ENCODE peak calls at places on chromosomes 4 and X, in ten cellular contexts. N is lung; P is GM12865; B is kidney epithelial cell; Q is aorta; U is effector memory CD4-positive, alpha-beta T cell; F is foreskin fibroblast; S is adipocyte; J is dorsolateral prefrontal cortex; O is GM06990. E is an unnamed sample.

GRCh38 chr4:15024386-15024785 is 22.1 kb downstream of the CPEB2 start:
- DNase-seq in S (peak; percentile 66), J (no peak), O (no peak), P (no peak), U (no peak), B (no peak), Q (no peak), F (no peak), N (no peak), E (no peak)

GRCh38 chr4:78735697-78736096 is 40.5 kb upstream of the BMP2K start:
- DNase-seq in U (no peak), J (no peak), N (no peak), P (peak; percentile 34), Q (no peak), S (no peak), O (peak; percentile 43), F (no peak), B (no peak), E (no peak)

GRCh38 chrX:142095816-142096215 is 109.3 kb downstream of the MAGEC2 start:
- DNase-seq in P (no peak), F (no peak), N (no peak), B (no peak), U (no peak), S (no peak), Q (no peak), O (no peak), J (no peak), E (no peak)

GRCh38 chrX:13487731-13488505 is 81.5 kb upstream of the EGFL6 start:
- DNase-seq in O (peak; percentile 54), B (peak; percentile 21), S (peak; percentile 89), F (peak; percentile 83), U (no peak), J (no peak), N (peak; percentile 35), P (peak; percentile 79), Q (no peak), E (peak; percentile 85)

GRCh38 chr4:38002451-38003071 is 42.4 kb downstream of the PTTG2 start:
- DNase-seq in J (no peak), F (peak; percentile 6), S (no peak), Q (no peak), O (no peak), N (no peak), U (no peak), P (no peak), B (peak; percentile 54), E (no peak)

GRCh38 chr4:132344924-132345828 is 803.9 kb upstream of the PCDH10 start:
- DNase-seq in P (no peak), U (no peak), S (no peak), N (no peak), O (no peak), J (no peak), Q (peak; percentile 36), F (no peak), B (no peak), E (no peak)

GRCh38 chr4:55866973-55867574 is 13.6 kb downstream of the EXOC1 start:
- DNase-seq in O (peak; percentile 25), S (peak; percentile 81), F (peak; percentile 43), Q (no peak), U (no peak), B (peak; percentile 45), P (peak; percentile 73), J (no peak), N (no peak), E (peak; percentile 47)

GRCh38 chr4:52869196-52869595 is 7.1 kb downstream of the RASL11B start:
- DNase-seq in F (peak; percentile 73), U (no peak), S (peak; percentile 33), J (peak; percentile 70), N (no peak), B (no peak), O (no peak), Q (peak; percentile 87), P (no peak), E (peak; percentile 59)

GRCh38 chrX:48459483-48459882 is 10.6 kb downstream of the SLC38A5 start:
- DNase-seq in J (no peak), P (no peak), Q (no peak), S (no peak), U (no peak), N (no peak), B (no peak), F (no peak), O (no peak), E (no peak)

GRCh38 chrX:151780621-151781020 is 46.1 kb downstream of the CNGA2 start:
- DNase-seq in J (no peak), B (no peak), P (no peak), S (no peak), U (no peak), F (no peak), Q (no peak), O (no peak), N (no peak), E (no peak)

GRCh38 chrX:124406294-124407013 is 60.1 kb downstream of the SH2D1A start:
- DNase-seq in F (peak; percentile 13), S (peak; percentile 79), U (peak; percentile 4), B (peak; percentile 32), N (peak; percentile 68), Q (no peak), O (no peak), P (peak; percentile 47), J (no peak), E (peak; percentile 14)

GRCh38 chrX:71253253-71254091 is 468 bp downstream of the ZMYM3 start:
- DNase-seq in U (peak; percentile 1), F (no peak), Q (peak; percentile 55), B (no peak), J (no peak), O (peak; percentile 51), S (peak; percentile 65), N (no peak), P (peak; percentile 57), E (no peak)

GRCh38 chrX:71250856-71251255 is 3.1 kb downstream of the ZMYM3 start:
- DNase-seq in P (peak; percentile 24), J (no peak), U (no peak), Q (no peak), F (no peak), N (no peak), S (no peak), B (no peak), O (no peak), E (no peak)

GRCh38 chrX:71252221-71252620 is 1.7 kb downstream of the ZMYM3 start:
- DNase-seq in P (no peak), F (no peak), S (no peak), B (no peak), N (no peak), O (no peak), J (no peak), Q (no peak), U (no peak), E (no peak)

GRCh38 chrX:71254092-71254941 is at the start of gene ZMYM3:
- DNase-seq in P (peak; percentile 90), O (peak; percentile 89), N (peak; percentile 82), S (peak; percentile 90), B (peak; percentile 21), U (peak; percentile 65), F (peak; percentile 81), J (peak; percentile 86), Q (peak; percentile 92), E (peak; percentile 84)

GRCh38 chrX:71251456-71251973 is 2.4 kb downstream of the ZMYM3 start:
- DNase-seq in U (no peak), N (no peak), F (no peak), O (no peak), J (no peak), B (no peak), Q (peak; percentile 55), P (peak; percentile 11), S (peak; percentile 22), E (no peak)
- H3K4me3 ChIP-seq in U (no peak overlapping the region), N (no peak overlapping the region), F (peak overlapping the region; percentile 79), O (peak overlapping the region; percentile 10), J (peak overlapping the region; percentile 69), B (no peak overlapping the region), Q (no peak overlapping the region), P (peak overlapping the region; percentile 91), S (no peak overlapping the region), E (no peak overlapping the region)

GRCh38 chr4:82559735-82560120 is 2.1 kb downstream of the TMEM150C start:
- DNase-seq in Q (no peak), O (no peak), B (no peak), P (no peak), F (no peak), U (no peak), J (no peak), N (no peak), S (no peak), E (no peak)

GRCh38 chr4:82561745-82562552 is at the start of gene TMEM150C:
- DNase-seq in O (no peak), F (no peak), P (no peak), U (no peak), S (peak; percentile 40), N (no peak), J (no peak), B (no peak), Q (peak; percentile 46), E (peak; percentile 53)

GRCh38 chr4:82560853-82561744 is 689 bp downstream of the TMEM150C start:
- DNase-seq in J (no peak), P (no peak), N (no peak), B (no peak), O (no peak), U (no peak), S (no peak), Q (no peak), F (no peak), E (peak; percentile 32)

GRCh38 chr4:82567444-82567843 is 5.7 kb upstream of the TMEM150C start:
- DNase-seq in J (no peak), N (no peak), B (no peak), F (no peak), O (no peak), P (no peak), Q (no peak), U (no peak), S (no peak), E (no peak)

GRCh38 chr4:82562553-82562854 is 716 bp upstream of the TMEM150C start:
- DNase-seq in N (no peak), U (no peak), S (no peak), F (no peak), B (no peak), O (no peak), Q (no peak), P (no peak), J (no peak), E (no peak)
- H3K4me3 ChIP-seq in N (no peak overlapping the region), U (no peak overlapping the region), S (peak overlapping the region; percentile 83), F (peak overlapping the region; percentile 55), B (no peak overlapping the region), O (no peak overlapping the region), Q (no peak overlapping the region), P (no peak overlapping the region), J (peak overlapping the region; percentile 80), E (no peak overlapping the region)

DNA sequence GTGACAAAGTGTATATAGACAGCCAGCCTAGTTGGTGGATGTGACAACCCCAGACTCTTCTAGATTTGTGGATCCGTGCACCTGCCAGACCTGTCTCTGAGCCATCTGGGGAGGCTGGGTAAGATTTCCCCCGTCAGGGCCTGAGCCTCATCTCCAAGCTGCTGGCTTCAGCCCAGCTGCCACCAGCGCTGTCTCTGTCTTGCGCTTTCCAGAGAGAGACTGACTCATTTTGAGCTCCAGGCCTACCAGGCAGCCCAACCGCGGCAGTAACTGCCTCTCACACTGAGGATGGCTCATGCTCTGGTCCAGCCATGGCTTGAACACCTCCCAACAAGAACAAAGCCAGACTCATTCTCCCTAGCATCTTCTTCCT is 26.4 kb downstream of the NOP14 start:
- DNase-seq in P (peak; percentile 89), B (no peak), Q (no peak), F (peak; percentile 54), S (no peak), J (peak; percentile 78), N (no peak), U (peak; percentile 40), O (peak; percentile 69), E (no peak)
- H3K4me3 ChIP-seq in P (peak overlapping the region; percentile 78), B (no peak overlapping the region), Q (no peak overlapping the region), F (no peak overlapping the region), S (peak overlapping the region; percentile 8), J (no peak overlapping the region), N (no peak overlapping the region), U (no peak overlapping the region), O (peak overlapping the region; percentile 96), E (no peak overlapping the region)

GRCh38 chrX:154516655-154517100 is 646 bp upstream of the FAM3A start:
- DNase-seq in J (no peak), Q (no peak), O (no peak), U (no peak), F (peak; percentile 38), S (peak; percentile 66), P (no peak), B (no peak), N (peak; percentile 41), E (no peak)
- H3K4me3 ChIP-seq in J (peak overlapping the region; percentile 76), Q (peak overlapping the region; percentile 20), O (peak overlapping the region; percentile 48), U (peak overlapping the region; percentile 40), F (peak overlapping the region; percentile 56), S (peak overlapping the region; percentile 75), P (peak overlapping the region; percentile 74), B (peak overlapping the region; percentile 32), N (no peak overlapping the region), E (peak overlapping the region; percentile 38)